ENCODE peak calls at places on chromosomes 4 and X, in nine cellular contexts. L is HepG2; P is activated CD4-positive, alpha-beta T cell treated with anti-CD3 and anti-CD28 coated beads, Interleukin-2, amount 50 U/mL, for 24 hours; G is C1 segment of cervical spinal cord; N is AG04449; Y is gastrocnemius medialis; Z is naive thymus-derived CD4-positive, alpha-beta T cell; A is SK-MEL-5; O is T-helper 1 cell. C is an unnamed sample.

GRCh38 chr4:73944061-73944875 is 37.6 kb downstream of the PF4 start:
- DNase-seq in L (no peak), P (no peak), G (no peak), N (no peak), Y (no peak), Z (no peak), A (no peak), O (no peak), C (peak)

GRCh38 chr4:184120549-184121127 is 97.0 kb downstream of the ENPP6 start:
- DNase-seq in L (no peak), P (no peak), G (no peak), N (no peak), Y (no peak), Z (no peak), A (no peak), O (no peak), C (no peak)

GRCh38 chrX:131821945-131822622 is 201.0 kb upstream of the STK26 start:
- DNase-seq in L (no peak), P (no peak), G (peak), N (no peak), Y (no peak), Z (no peak), A (no peak), O (no peak), C (peak)

GRCh38 chr4:123398803-123399637 is 2.4 kb downstream of the SPRY1 start:
- DNase-seq in L (peak), P (peak), G (peak), N (no peak), Y (peak), Z (peak), A (peak), O (peak), C (peak)

GRCh38 chr4:55426518-55426917 is 30.8 kb downstream of the TMEM165 start:
- DNase-seq in L (no peak), P (no peak), G (no peak), N (no peak), Y (no peak), Z (no peak), A (no peak), O (no peak), C (no peak)

GRCh38 chrX:130057209-130057608 is 53.1 kb downstream of the ELF4 start:
- DNase-seq in L (no peak), P (no peak), G (no peak), N (no peak), Y (no peak), Z (no peak), A (no peak), O (no peak), C (no peak)

GRCh38 chr4:141763373-141763772 is 127.0 kb downstream of the IL15 start:
- DNase-seq in L (no peak), P (no peak), G (no peak), N (no peak), Y (no peak), Z (no peak), A (no peak), O (no peak), C (no peak)

GRCh38 chr4:105002278-105002677 is 144.4 kb upstream of the TET2 start:
- DNase-seq in L (no peak), P (no peak), G (no peak), N (no peak), Y (no peak), Z (no peak), A (no peak), O (no peak), C (no peak)

GRCh38 chr4:26858035-26858918 is 2.4 kb upstream of the STIM2 start:
- DNase-seq in L (no peak), P (no peak), G (no peak), N (no peak), Y (no peak), Z (no peak), A (no peak), O (no peak), C (no peak)

GRCh38 chrX:19344661-19345060 is 934 bp downstream of the PDHA1 start:
- DNase-seq in L (no peak), P (no peak), G (no peak), N (no peak), Y (no peak), Z (no peak), A (no peak), O (no peak), C (no peak)

GRCh38 chrX:48789366-48790220 is 3.2 kb downstream of the GATA1 start:
- DNase-seq in L (no peak), P (no peak), G (no peak), N (no peak), Y (no peak), Z (no peak), A (no peak), O (no peak), C (no peak)

GRCh38 chr4:86498560-86499166 is 95.5 kb upstream of the PTPN13 start:
- DNase-seq in L (peak), P (no peak), G (no peak), N (no peak), Y (no peak), Z (no peak), A (peak), O (no peak), C (no peak)

GRCh38 chr4:74228691-74229640 is 71.0 kb downstream of the MTHFD2L start:
- DNase-seq in L (peak), P (peak), G (peak), N (no peak), Y (no peak), Z (peak), A (peak), O (peak), C (peak)

GRCh38 chr4:113821851-113822250 is 60.3 kb upstream of the CAMK2D start:
- DNase-seq in L (no peak), P (no peak), G (no peak), N (no peak), Y (no peak), Z (no peak), A (no peak), O (no peak), C (no peak)

GRCh38 chr4:108484187-108484586 is 136.2 kb upstream of the RPL34 start:
- DNase-seq in L (no peak), P (no peak), G (no peak), N (no peak), Y (no peak), Z (no peak), A (no peak), O (no peak), C (no peak)

GRCh38 chr4:159370316-159370715 is 267.4 kb downstream of the RAPGEF2 start:
- DNase-seq in L (no peak), P (no peak), G (no peak), N (no peak), Y (no peak), Z (no peak), A (peak), O (no peak), C (no peak)

GRCh38 chr4:155099231-155099630 is 109.2 kb upstream of the NPY2R start:
- DNase-seq in L (no peak), P (no peak), G (no peak), N (no peak), Y (no peak), Z (no peak), A (no peak), O (no peak), C (no peak)

GRCh38 chr4:68129793-68130192 is at the start of gene TMPRSS11F:
- DNase-seq in L (no peak), P (no peak), G (no peak), N (no peak), Y (no peak), Z (no peak), A (no peak), O (no peak), C (no peak)

GRCh38 chr4:182825786-182826185 is 91.4 kb downstream of the DCTD start:
- DNase-seq in L (no peak), P (no peak), G (no peak), N (no peak), Y (no peak), Z (no peak), A (no peak), O (no peak), C (no peak)

GRCh38 chrX:41045960-41046567 is 39.2 kb upstream of the USP9X start:
- DNase-seq in L (no peak), P (no peak), G (no peak), N (no peak), Y (peak), Z (no peak), A (peak), O (no peak), C (no peak)

GRCh38 chr4:22686156-22686555 is 6.6 kb upstream of the GBA3 start:
- DNase-seq in L (no peak), P (no peak), G (no peak), N (no peak), Y (no peak), Z (no peak), A (no peak), O (no peak), C (no peak)

GRCh38 chrX:17621566-17622270 is 115.6 kb upstream of the SCML1 start:
- DNase-seq in L (no peak), P (no peak), G (no peak), N (no peak), Y (no peak), Z (no peak), A (no peak), O (no peak), C (no peak)

GRCh38 chr4:183659919-183660318 is 826 bp downstream of the TRAPPC11 start:
- DNase-seq in L (no peak), P (no peak), G (no peak), N (no peak), Y (no peak), Z (no peak), A (no peak), O (no peak), C (no peak)

GRCh38 chr4:128810871-128811570 is 1.5 kb downstream of the JADE1 start:
- DNase-seq in L (peak), P (peak), G (peak), N (no peak), Y (peak), Z (peak), A (peak), O (peak), C (peak)

GRCh38 chr4:164753873-164754488 is at the start of gene SMIM31:
- DNase-seq in L (no peak), P (no peak), G (no peak), N (no peak), Y (no peak), Z (no peak), A (peak), O (no peak), C (no peak)

GRCh38 chr4:17336524-17336941 is 175.4 kb downstream of the QDPR start:
- DNase-seq in L (peak), P (peak), G (no peak), N (no peak), Y (no peak), Z (peak), A (peak), O (peak), C (no peak)

GRCh38 chr4:25818293-25819240 is 44.2 kb downstream of the SEL1L3 start:
- DNase-seq in L (no peak), P (no peak), G (no peak), N (no peak), Y (no peak), Z (no peak), A (no peak), O (no peak), C (no peak)

C was measured in psoas muscle.